ENCODE peak calls at places on chromosomes 12 and 14, in ten cellular contexts. B is HT-29; M is adipocyte; X is left kidney; N is activated CD4-positive, alpha-beta T cell treated with anti-CD3 and anti-CD28 coated beads, Interleukin-2, amount 10 ng/mL, durations not matched to agents 7 days and 5 days; I is iPS-NIHi11; O is NB4; W is lung; J is nephron progenitor cell; P is NCI-H748 treated with DMSO at 0.1 percent for 48 hours. D is an unnamed sample.

GRCh38 chr14:92511472-92512247 is 1.9 kb upstream of the RIN3 start:
- DNase-seq in B (peak), M (peak), X (no peak), N (no peak), I (peak), O (no peak), W (peak), J (no peak), P (no peak), D (no peak)

GRCh38 chr14:89736866-89737265 is 217.7 kb downstream of the EFCAB11 start:
- DNase-seq in B (no peak), M (peak), X (no peak), N (no peak), I (no peak), O (no peak), W (no peak), J (no peak), P (no peak), D (no peak)

GRCh38 chr14:44531648-44532047 is 24.6 kb upstream of the FSCB start:
- DNase-seq in B (no peak), M (no peak), X (peak), N (no peak), I (no peak), O (no peak), W (no peak), J (no peak), P (no peak), D (no peak)

GRCh38 chr14:51513933-51514332 is 137.8 kb upstream of the FRMD6 start:
- DNase-seq in B (no peak), M (no peak), X (no peak), N (no peak), I (no peak), O (no peak), W (no peak), J (no peak), P (no peak), D (no peak)

GRCh38 chr14:66254066-66254465 is 232.1 kb upstream of the CCDC196 start:
- DNase-seq in B (no peak), M (no peak), X (no peak), N (no peak), I (no peak), O (no peak), W (no peak), J (no peak), P (no peak), D (no peak)

GRCh38 chr12:116558280-116559079 is 701 bp upstream of the MAP1LC3B2 start:
- DNase-seq in B (no peak), M (no peak), X (no peak), N (no peak), I (no peak), O (peak), W (no peak), J (no peak), P (no peak), D (no peak)

GRCh38 chr14:67814826-67815225 is 1.6 kb downstream of the ZFYVE26 start:
- DNase-seq in B (no peak), M (no peak), X (no peak), N (no peak), I (no peak), O (no peak), W (no peak), J (no peak), P (no peak), D (no peak)

GRCh38 chr12:127485528-127485927 is 781.4 kb upstream of the TMEM132C start:
- DNase-seq in B (peak), M (peak), X (no peak), N (no peak), I (no peak), O (peak), W (no peak), J (no peak), P (no peak), D (no peak)

GRCh38 chr12:57181072-57181471 is 33.7 kb upstream of the LRP1-AS start:
- DNase-seq in B (no peak), M (no peak), X (no peak), N (no peak), I (no peak), O (no peak), W (no peak), J (no peak), P (no peak), D (no peak)

GRCh38 chr12:27176765-27177164 is 67.3 kb upstream of the STK38L start:
- DNase-seq in B (no peak), M (peak), X (no peak), N (no peak), I (no peak), O (peak), W (no peak), J (no peak), P (no peak), D (no peak)

GRCh38 chr12:121472150-121472905 is 72.4 kb downstream of the RNF34 start:
- DNase-seq in B (no peak), M (no peak), X (peak), N (no peak), I (no peak), O (no peak), W (no peak), J (no peak), P (no peak), D (no peak)

GRCh38 chr12:52235822-52236291 is 2.8 kb downstream of the KRT7 start:
- DNase-seq in B (peak), M (no peak), X (no peak), N (no peak), I (peak), O (peak), W (no peak), J (no peak), P (peak), D (no peak)

GRCh38 chr12:107359382-107359781 is 266.0 kb upstream of the CRY1 start:
- DNase-seq in B (no peak), M (peak), X (no peak), N (no peak), I (no peak), O (no peak), W (no peak), J (no peak), P (no peak), D (no peak)

GRCh38 chr14:70254476-70254961 is 65.8 kb upstream of the SLC8A3 start:
- DNase-seq in B (peak), M (peak), X (peak), N (no peak), I (peak), O (peak), W (peak), J (peak), P (no peak), D (peak)

GRCh38 chr12:51721281-51721940 is 127.1 kb downstream of the FIGNL2 start:
- DNase-seq in B (no peak), M (no peak), X (peak), N (peak), I (peak), O (peak), W (peak), J (peak), P (no peak), D (no peak)

GRCh38 chr12:114165921-114166320 is 199.8 kb upstream of the RBM19 start:
- DNase-seq in B (no peak), M (no peak), X (no peak), N (no peak), I (no peak), O (peak), W (no peak), J (no peak), P (no peak), D (no peak)

GRCh38 chr14:34355584-34356266 is 106.3 kb downstream of the SPTSSA start:
- DNase-seq in B (peak), M (peak), X (no peak), N (no peak), I (no peak), O (peak), W (no peak), J (no peak), P (no peak), D (no peak)

GRCh38 chr12:104495786-104496185 is 39.0 kb downstream of the CHST11 start:
- DNase-seq in B (no peak), M (no peak), X (no peak), N (no peak), I (no peak), O (no peak), W (no peak), J (no peak), P (no peak), D (no peak)

D was measured in SK-N-DZ.